ENCODE peak calls at places on chromosome 1, in four cellular contexts. C is amygdala, F is germinal center, E is HTR-8/SVneo. A is an unnamed sample.

GRCh38 chr1:34188418-34188817 is 11.7 kb downstream of the C1orf94 start:
- DNase-seq in C (no peak), F (no peak), E (no peak), A (no peak)

GRCh38 chr1:179228783-179229213 is 679 bp downstream of the ABL2 start:
- DNase-seq in C (no peak), F (no peak), E (peak), A (peak)

GRCh38 chr1:109765896-109766615 is 2.3 kb upstream of the EPS8L3 start:
- DNase-seq in C (no peak), F (no peak), E (no peak), A (peak)

GRCh38 chr1:202056644-202057334 is 46.4 kb downstream of the ELF3 start:
- DNase-seq in C (no peak), F (no peak), E (peak), A (peak)

GRCh38 chr1:15213333-15213732 is 33.7 kb upstream of the FHAD1 start:
- DNase-seq in C (no peak), F (no peak), E (no peak), A (no peak)

GRCh38 chr1:32919811-32920733 is 18.9 kb upstream of the TMEM54 start:
- DNase-seq in C (no peak), F (no peak), E (peak), A (no peak)

GRCh38 chr1:111392460-111392945 is 35.0 kb downstream of the OVGP1 start:
- DNase-seq in C (no peak), F (no peak), E (no peak), A (no peak)

GRCh38 chr1:222950892-222951291 is 136.1 kb downstream of the DISP1 start:
- DNase-seq in C (no peak), F (no peak), E (no peak), A (no peak)

GRCh38 chr1:117697220-117697781 is 91.5 kb downstream of the TENT5C start:
- DNase-seq in C (no peak), F (no peak), E (no peak), A (no peak)

GRCh38 chr1:222794656-222795474 is 20.0 kb upstream of the DISP1 start:
- DNase-seq in C (no peak), F (no peak), E (no peak), A (no peak)